ENCODE peak calls at places on chromosomes 2 and 18, in seven cellular contexts. G is upper lobe of left lung; Y is T-helper 22 cell; O is HFF-Myc; W is left colon; P is activated naive CD8-positive, alpha-beta T cell treated with anti-CD3 and anti-CD28 coated beads for 36 hours; S is NCI-H1105 treated with DMSO at 0.1 percent for 48 hours. T is an unnamed sample.

GRCh38 chr2:193584001-193584400 is 1389.3 kb upstream of the TMEFF2 start:
- DNase-seq in Y (no peak), S (no peak), W (peak), O (no peak), P (no peak), G (no peak), T (no peak)

GRCh38 chr18:44793186-44793585 is 112.5 kb downstream of the SETBP1 start:
- DNase-seq in P (no peak), W (no peak), G (no peak), S (no peak), O (no peak), Y (no peak), T (no peak)

GRCh38 chr2:48551548-48551947 is 21.6 kb downstream of the STON1 start:
- DNase-seq in Y (no peak), G (no peak), S (no peak), W (no peak), O (no peak), P (no peak), T (no peak)

GRCh38 chr2:225171350-225171749 is 129.1 kb upstream of the DOCK10 start:
- DNase-seq in Y (no peak), S (no peak), G (no peak), W (no peak), P (no peak), O (no peak), T (no peak)

GRCh38 chr2:109110185-109110584 is 18.8 kb upstream of the SH3RF3 start:
- DNase-seq in G (no peak), O (no peak), S (peak), P (no peak), Y (no peak), W (no peak), T (no peak)

GRCh38 chr2:121919803-121920202 is 164.4 kb downstream of the TSN start:
- DNase-seq in W (no peak), G (no peak), S (no peak), O (no peak), P (no peak), Y (no peak), T (no peak)

GRCh38 chr2:45177870-45178269 is 168.6 kb upstream of the SIX2 start:
- DNase-seq in Y (no peak), S (no peak), P (no peak), G (no peak), O (peak), W (no peak), T (no peak)

GRCh38 chr18:58599106-58599505 is 29.8 kb downstream of the ALPK2 start:
- DNase-seq in O (no peak), W (no peak), G (no peak), P (no peak), Y (no peak), S (no peak), T (no peak)

GRCh38 chr2:64273524-64274398 is 129.5 kb upstream of the PELI1 start:
- DNase-seq in O (peak), Y (no peak), P (no peak), G (peak), W (peak), S (no peak), T (peak)

GRCh38 chr2:54560146-54560881 is 104.2 kb downstream of the SPTBN1 start:
- DNase-seq in O (no peak), S (no peak), P (peak), G (peak), W (peak), Y (no peak), T (no peak)

GRCh38 chr2:74696758-74697327 is 42.8 kb downstream of the SEMA4F start:
- DNase-seq in Y (no peak), G (no peak), P (no peak), W (no peak), S (no peak), O (no peak), T (no peak)

GRCh38 chr2:120346667-120347358 is 877 bp downstream of the INHBB start:
- DNase-seq in G (no peak), Y (no peak), W (no peak), O (no peak), S (peak), P (peak), T (peak)

GRCh38 chr2:27381577-27382181 is 1.1 kb upstream of the ZNF513 start:
- DNase-seq in S (no peak), G (no peak), W (no peak), Y (no peak), P (no peak), O (no peak), T (no peak)

GRCh38 chr2:126664234-126664633 is 8.3 kb downstream of the GYPC start:
- DNase-seq in W (no peak), G (no peak), S (no peak), O (no peak), P (peak), Y (no peak), T (no peak)

GRCh38 chr2:62119313-62119969 is 76.5 kb upstream of the B3GNT2 start:
- DNase-seq in W (no peak), Y (no peak), P (no peak), G (no peak), S (no peak), O (no peak), T (no peak)

GRCh38 chr2:66463206-66463605 is 28.3 kb downstream of the MEIS1 start:
- DNase-seq in S (no peak), W (no peak), Y (no peak), O (no peak), P (no peak), G (no peak), T (no peak)

GRCh38 chr2:218893349-218894167 is 12.9 kb downstream of the WNT10A start:
- DNase-seq in P (no peak), O (no peak), S (no peak), W (no peak), Y (no peak), G (no peak), T (no peak)

GRCh38 chr2:196399736-196400691 is 228.6 kb upstream of the STK17B start:
- DNase-seq in W (no peak), Y (no peak), G (peak), P (no peak), O (peak), S (no peak), T (no peak)

T was measured in ovary.